ENCODE peak calls at places on chromosomes 16 and 17, in seven cellular contexts. I, F, Q, V, U, M and Y are unnamed samples.

GRCh38 chr17:14469971-14470370 is 169.1 kb downstream of the HS3ST3B1 start:
- DNase-seq in I (no peak), F (no peak), Q (no peak), V (no peak), U (no peak), M (no peak), Y (no peak)

GRCh38 chr16:10181196-10182162 is 749 bp downstream of the GRIN2A start:
- DNase-seq in I (peak; percentile 77), F (peak; percentile 88), Q (peak; percentile 75), V (peak; percentile 88), U (peak; percentile 68), M (peak; percentile 14), Y (peak; percentile 65)

GRCh38 chr17:61451538-61452300 is 503 bp upstream of the TBX4 start:
- DNase-seq in I (no peak), F (peak; percentile 39), Q (no peak), V (peak; percentile 55), U (no peak), M (no peak), Y (no peak)

GRCh38 chr17:28177351-28177750 is 134.9 kb downstream of the NLK start:
- DNase-seq in I (no peak), F (no peak), Q (no peak), V (no peak), U (no peak), M (no peak), Y (no peak)

GRCh38 chr16:13083687-13084086 is 182.3 kb downstream of the SHISA9 start:
- DNase-seq in I (peak; percentile 1), F (no peak), Q (no peak), V (no peak), U (no peak), M (no peak), Y (no peak)

GRCh38 chr16:907361-907760 is 63.4 kb downstream of the LMF1 start:
- DNase-seq in I (no peak), F (no peak), Q (no peak), V (no peak), U (no peak), M (no peak), Y (no peak)

GRCh38 chr16:12625716-12626115 is 178.0 kb downstream of the CPPED1 start:
- DNase-seq in I (no peak), F (no peak), Q (no peak), V (no peak), U (no peak), M (no peak), Y (no peak)

GRCh38 chr16:12462690-12463646 is 340.7 kb downstream of the CPPED1 start:
- DNase-seq in I (no peak), F (no peak), Q (peak; percentile 2), V (no peak), U (no peak), M (no peak), Y (no peak)

GRCh38 chr16:53465606-53466290 is 31.5 kb downstream of the RBL2 start:
- DNase-seq in I (no peak), F (no peak), Q (peak; percentile 6), V (no peak), U (no peak), M (peak; percentile 31), Y (no peak)

GRCh38 chr17:73592531-73592961 is 51.7 kb downstream of the SDK2 start:
- DNase-seq in I (no peak), F (no peak), Q (no peak), V (no peak), U (peak; percentile 30), M (no peak), Y (peak; percentile 9)

GRCh38 chr16:65287307-65287706 is 165.4 kb upstream of the CDH11 start:
- DNase-seq in I (no peak), F (no peak), Q (no peak), V (no peak), U (no peak), M (no peak), Y (no peak)

GRCh38 chr16:24208710-24209109 is 47.4 kb upstream of the CACNG3 start:
- DNase-seq in I (peak; percentile 55), F (no peak), Q (no peak), V (peak; percentile 69), U (no peak), M (no peak), Y (no peak)

GRCh38 chr17:62637809-62638208 is 10.3 kb downstream of the MRC2 start:
- DNase-seq in I (no peak), F (no peak), Q (no peak), V (no peak), U (no peak), M (no peak), Y (no peak)

GRCh38 chr17:77873518-77874302 is 84.8 kb upstream of the TNRC6C start:
- DNase-seq in I (no peak), F (no peak), Q (no peak), V (no peak), U (no peak), M (no peak), Y (no peak)

GRCh38 chr16:28136751-28137434 is 73.4 kb upstream of the GSG1L start:
- DNase-seq in I (peak; percentile 54), F (no peak), Q (peak; percentile 42), V (no peak), U (no peak), M (no peak), Y (peak; percentile 28)

GRCh38 chr16:84007520-84007919 is 35.1 kb downstream of the SLC38A8 start:
- DNase-seq in I (no peak), F (no peak), Q (no peak), V (no peak), U (no peak), M (no peak), Y (no peak)